ENCODE peak calls at places on chromosomes 7 and 10, in four cellular contexts. C is kidney glomerular epithelial cell; D is stimulated activated CD4-positive, alpha-beta T cell treated with anti-CD3 and anti-CD28 coated beads, Interleukin-12 subunit alpha, Interleukin-12 subunit beta, amount 100 ng/mL, for 48 hours; K is COR-L47. S is an unnamed sample.

GRCh38 chr10:94193466-94193924 is 169.2 kb downstream of the NOC3L start:
- DNase-seq in D (no peak), K (no peak), C (peak), S (no peak)

GRCh38 chr7:151756076-151756731 is 120.7 kb downstream of the PRKAG2 start:
- DNase-seq in K (no peak), C (peak), D (peak), S (no peak)

GRCh38 chr7:21293771-21294170 is 134.1 kb upstream of the SP4 start:
- DNase-seq in C (no peak), K (no peak), D (no peak), S (no peak)

GRCh38 chr10:49393757-49394156 is 2.1 kb downstream of the DRGX start:
- DNase-seq in C (no peak), K (no peak), D (no peak), S (no peak)

GRCh38 chr7:1247527-1248041 is 14.9 kb downstream of the UNCX start:
- DNase-seq in K (peak), D (no peak), C (no peak), S (no peak)

GRCh38 chr7:134368851-134369533 is 52.3 kb upstream of the SLC35B4 start:
- DNase-seq in C (peak), K (no peak), D (no peak), S (peak)

GRCh38 chr10:95574649-95575365 is 13.6 kb upstream of the SORBS1 start:
- DNase-seq in K (no peak), C (no peak), D (no peak), S (no peak)

GRCh38 chr10:110033724-110034235 is 26.0 kb downstream of the ADD3 start:
- DNase-seq in K (no peak), C (no peak), D (no peak), S (no peak)

GRCh38 chr10:5861269-5862031 is 28.2 kb downstream of the ANKRD16 start:
- DNase-seq in K (no peak), C (peak), D (no peak), S (peak)

GRCh38 chr10:124035306-124035927 is 58.0 kb downstream of the CHST15 start:
- DNase-seq in K (no peak), C (no peak), D (no peak), S (no peak)

GRCh38 chr7:148397555-148397954 is 193.0 kb upstream of the C7orf33 start:
- DNase-seq in D (no peak), C (no peak), K (no peak), S (no peak)

GRCh38 chr10:120477723-120478270 is 20.8 kb downstream of the PLPP4 start:
- DNase-seq in K (no peak), C (no peak), D (no peak), S (no peak)